ENCODE peak calls at places on chromosomes 4 and X, in four cellular contexts. F, K, O and Y are unnamed samples.

GRCh38 chr4:152399246-152399645 is 136.6 kb downstream of the FBXW7 start:
- DNase-seq in F (no peak), K (no peak), O (peak; percentile 32), Y (no peak)

GRCh38 chr4:180116840-180117239 is 2126.4 kb upstream of the TENM3 start:
- DNase-seq in F (no peak), K (no peak), O (no peak), Y (no peak)

GRCh38 chr4:187999406-187999932 is 3.9 kb downstream of the ZFP42 start:
- DNase-seq in F (no peak), K (no peak), O (no peak), Y (no peak)

GRCh38 chrX:3962511-3963350 is 249.3 kb upstream of the PRKX start:
- DNase-seq in F (peak; percentile 1), K (peak; percentile 3), O (peak; percentile 3), Y (peak; percentile 62)

GRCh38 chr4:8085491-8086479 is 72.8 kb downstream of the ABLIM2 start:
- DNase-seq in F (no peak), K (no peak), O (no peak), Y (peak; percentile 63)

GRCh38 chr4:109164011-109164410 is 138.4 kb downstream of the COL25A1 start:
- DNase-seq in F (no peak), K (no peak), O (no peak), Y (peak; percentile 54)

GRCh38 chr4:87321888-87322287 is 794 bp downstream of the HSD17B13 start:
- DNase-seq in F (no peak), K (no peak), O (no peak), Y (no peak)

GRCh38 chr4:153153339-153153851 is 50.8 kb upstream of the TRIM2 start:
- DNase-seq in F (no peak), K (peak; percentile 27), O (peak; percentile 58), Y (peak; percentile 82)

GRCh38 chrX:44828008-44828605 is 15.7 kb upstream of the DUSP21 start:
- DNase-seq in F (peak; percentile 83), K (peak; percentile 24), O (no peak), Y (no peak)

GRCh38 chr4:25439913-25440477 is 62.9 kb downstream of the ANAPC4 start:
- DNase-seq in F (peak; percentile 45), K (peak; percentile 71), O (peak; percentile 64), Y (peak; percentile 92)

GRCh38 chr4:124423160-124423559 is 289.4 kb downstream of the ANKRD50 start:
- DNase-seq in F (no peak), K (peak; percentile 69), O (no peak), Y (no peak)

GRCh38 chrX:16785247-16786138 is 773 bp upstream of the TXLNG start:
- DNase-seq in F (no peak), K (no peak), O (peak; percentile 5), Y (peak; percentile 6)

GRCh38 chr4:1451106-1451751 is 45.0 kb upstream of the NKX1-1 start:
- DNase-seq in F (no peak), K (no peak), O (no peak), Y (no peak)

GRCh38 chr4:7288751-7289523 is 96.6 kb downstream of the SORCS2 start:
- DNase-seq in F (no peak), K (no peak), O (no peak), Y (no peak)

GRCh38 chr4:116066711-116067245 is 953.4 kb upstream of the NDST4 start:
- DNase-seq in F (no peak), K (no peak), O (peak; percentile 36), Y (peak; percentile 21)

GRCh38 chr4:122552898-122553297 is 68.0 kb downstream of the IL21 start:
- DNase-seq in F (no peak), K (no peak), O (no peak), Y (no peak)

GRCh38 chr4:107654694-107655093 is 65.3 kb downstream of the PAPSS1 start:
- DNase-seq in F (no peak), K (no peak), O (no peak), Y (no peak)

GRCh38 chrX:7278356-7278755 is 130.4 kb upstream of the PUDP start:
- DNase-seq in F (no peak), K (no peak), O (no peak), Y (no peak)

GRCh38 chr4:184251680-184252000 is 34.0 kb upstream of the ENPP6 start:
- DNase-seq in F (no peak), K (no peak), O (no peak), Y (no peak)

DNA sequence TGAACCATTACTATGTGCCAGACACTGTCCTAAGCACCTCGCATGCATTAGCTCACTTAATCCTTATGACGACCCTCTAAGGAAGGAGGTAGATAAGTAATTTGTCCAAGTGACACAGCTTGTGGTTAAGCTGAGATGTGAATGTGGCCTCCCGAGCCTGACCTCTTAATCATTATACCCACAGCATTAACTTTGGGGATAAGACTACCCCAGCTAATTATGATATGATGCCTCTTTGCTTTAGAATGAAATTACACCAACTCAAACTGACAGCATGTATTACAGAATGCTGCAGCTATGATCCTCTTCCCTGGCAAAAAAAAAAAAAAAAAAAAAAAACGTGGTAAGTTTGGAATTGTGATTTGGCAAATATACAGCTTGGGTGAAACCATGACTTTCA is 53.5 kb downstream of the APBB2 start:
- DNase-seq in F (no peak), K (no peak), O (no peak), Y (no peak)
- TF ChIP-seq POLR2AphosphoS5 in F (no peak), K (no peak), O (no peak), Y (no peak)

DNA sequence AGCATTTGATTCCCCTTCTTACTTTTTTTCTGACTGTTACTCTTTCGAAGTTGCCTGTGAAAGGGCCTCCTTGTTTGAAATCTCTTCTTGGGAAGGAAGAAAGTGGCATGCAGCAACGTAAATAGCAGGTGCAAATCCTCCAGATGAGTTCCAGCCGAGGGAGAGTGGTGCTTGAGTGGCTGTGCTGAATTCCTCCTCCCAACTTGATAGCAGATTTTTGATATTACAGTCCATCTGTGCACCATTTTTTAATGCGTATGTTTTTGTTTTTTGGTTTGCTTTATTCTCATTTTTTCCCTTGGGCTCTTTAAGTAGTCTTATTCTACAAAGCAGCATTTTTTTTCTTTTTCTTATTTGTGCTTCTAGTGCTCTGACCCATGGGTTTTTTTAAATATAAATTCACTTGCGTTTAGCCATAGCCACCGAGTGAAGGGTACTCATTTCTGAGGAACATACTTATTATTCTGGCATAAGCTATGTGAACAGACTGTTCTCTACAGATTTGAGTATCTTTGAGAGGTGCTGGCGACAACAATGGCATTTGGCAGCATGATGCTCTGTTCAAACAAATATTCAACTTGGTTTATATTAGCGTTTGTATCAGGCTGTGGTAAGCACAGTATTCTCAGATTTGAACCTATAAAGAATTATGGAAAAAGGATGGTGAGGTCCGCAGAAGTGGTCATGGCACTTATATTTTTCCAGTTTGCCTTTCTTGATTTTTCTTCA is 108.9 kb upstream of the LIMCH1 start:
- DNase-seq in F (no peak), K (no peak), O (no peak), Y (no peak)
- TF ChIP-seq POLR2AphosphoS5 in F (no peak), K (no peak), O (no peak), Y (no peak)

DNA sequence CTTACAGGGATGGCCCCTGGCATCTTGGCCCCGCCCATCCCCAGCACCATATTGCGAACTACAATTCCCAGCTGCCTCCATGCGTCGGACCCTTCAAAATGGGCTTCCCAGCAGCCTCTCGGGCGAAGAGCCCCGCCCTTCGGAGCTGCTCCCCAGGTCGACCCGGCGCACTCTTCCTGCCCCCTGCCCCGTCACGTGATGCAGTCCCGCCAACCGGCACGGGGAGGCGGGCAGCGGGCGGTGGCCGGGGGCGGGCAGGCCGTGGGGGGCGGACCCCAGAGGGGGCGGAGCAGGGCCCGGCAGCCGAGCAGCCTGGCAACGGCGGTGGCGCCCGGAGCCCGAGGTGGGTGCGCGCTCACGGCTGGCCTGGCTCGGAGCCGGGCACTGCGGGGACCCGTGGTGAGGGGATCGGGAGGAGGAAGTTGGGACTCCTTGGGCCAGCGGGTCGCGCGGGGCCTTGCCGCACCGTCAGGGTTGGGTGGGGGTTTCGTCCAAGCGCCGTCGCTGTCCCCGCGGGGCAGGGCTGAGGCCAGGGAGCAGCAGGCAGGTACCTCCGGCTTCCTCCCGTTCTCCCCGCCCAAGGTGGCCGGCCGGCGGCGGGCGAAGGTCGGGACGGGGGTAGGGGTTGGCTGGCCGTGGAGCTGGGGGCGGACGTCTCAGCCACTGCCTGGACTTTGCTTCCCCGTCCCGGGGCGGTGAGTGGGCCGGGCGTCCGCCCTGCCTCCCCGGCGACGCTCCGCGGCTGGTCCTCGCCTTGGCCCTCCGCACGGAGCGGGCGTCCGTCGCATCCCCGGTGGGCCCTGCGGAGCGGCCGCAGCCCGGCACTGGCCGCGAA is at the start of gene MTM1:
- DNase-seq in F (peak; percentile 84), K (peak; percentile 95), O (peak; percentile 94), Y (peak; percentile 94)
- TF ChIP-seq POLR2AphosphoS5 in F (peak; percentile 48), K (peak; percentile 36), O (no peak), Y (peak; percentile 54)

GRCh38 chr4:139312552-139313332 is 10.5 kb upstream of the NDUFC1 start:
- DNase-seq in F (no peak), K (no peak), O (no peak), Y (no peak)
- TF ChIP-seq POLR2AphosphoS5 in F (no peak), K (no peak), O (no peak), Y (no peak)

DNA sequence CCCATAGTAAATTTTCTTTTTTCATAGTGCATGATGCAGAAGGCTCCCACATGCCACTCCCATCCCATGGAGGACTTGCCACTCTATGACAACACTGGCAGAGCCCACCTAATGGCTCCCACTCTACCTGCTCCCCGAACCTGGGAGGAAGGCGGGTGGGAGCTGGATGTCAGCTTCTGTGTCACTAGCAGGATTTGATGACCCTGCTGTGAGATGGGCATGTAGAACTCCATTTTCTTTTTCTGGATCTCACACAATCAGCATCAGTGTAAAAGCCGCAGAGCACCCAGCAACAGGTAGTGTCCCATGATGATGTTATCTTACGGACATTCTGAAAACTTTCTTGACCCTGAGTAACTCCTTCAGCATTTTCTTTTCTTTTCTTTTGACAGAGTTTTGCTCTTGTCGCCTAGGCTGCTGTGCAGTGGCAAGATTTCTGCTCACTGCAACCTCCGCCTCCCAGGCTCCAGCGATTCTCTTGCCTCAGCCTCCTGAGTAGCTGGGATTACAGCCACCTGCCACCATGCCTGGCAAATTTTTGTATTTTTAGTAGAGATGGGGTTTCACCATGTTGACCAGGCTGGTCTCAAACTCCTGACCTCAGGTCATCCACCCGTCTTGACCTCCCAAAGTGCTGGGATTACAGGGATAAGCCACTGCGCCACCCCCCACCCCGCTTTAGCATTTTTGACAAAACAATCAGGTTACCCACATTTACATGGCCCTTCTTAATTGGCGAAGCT is 15.0 kb upstream of the ADH1A start:
- DNase-seq in F (no peak), K (no peak), O (no peak), Y (no peak)
- TF ChIP-seq POLR2AphosphoS5 in F (no peak), K (no peak), O (no peak), Y (no peak)

DNA sequence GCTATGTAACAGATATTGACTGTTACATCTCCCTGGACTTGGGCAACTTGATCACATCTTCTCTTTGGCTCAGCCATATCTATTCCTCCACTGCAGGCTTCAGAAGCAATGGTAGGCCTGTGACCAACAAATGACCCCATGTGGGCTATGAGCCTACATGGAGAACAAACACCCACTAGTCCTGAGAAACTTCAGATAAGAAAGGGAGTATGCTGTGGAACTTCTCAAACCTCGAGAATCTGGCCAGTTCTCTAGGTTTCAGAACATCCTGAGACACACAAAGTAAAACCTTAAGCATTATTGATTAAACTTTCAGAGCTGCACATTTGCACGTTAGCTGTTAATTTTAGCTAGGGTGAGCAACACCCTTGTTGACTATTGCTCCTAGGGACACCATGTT is 16.3 kb downstream of the RBMX2 start:
- DNase-seq in F (no peak), K (no peak), O (no peak), Y (no peak)
- TF ChIP-seq POLR2AphosphoS5 in F (no peak), K (no peak), O (no peak), Y (no peak)

GRCh38 chrX:431492-432132 is 44.9 kb upstream of the PPP2R3B start:
- DNase-seq in F (no peak), K (no peak), O (no peak), Y (no peak)
- TF ChIP-seq POLR2AphosphoS5 in F (no peak), K (no peak), O (no peak), Y (no peak)